ENCODE peak calls at places on chromosomes 4 and X, in four cellular contexts. J, O, F and A are unnamed samples.

GRCh38 chr4:109499513-109499912 is 60.5 kb upstream of the MCUB start:
- DNase-seq in J (no peak), O (no peak), F (no peak), A (no peak)

GRCh38 chr4:15736514-15737050 is 33.7 kb downstream of the BST1 start:
- DNase-seq in J (no peak), O (no peak), F (no peak), A (no peak)

GRCh38 chr4:128424524-128425195 is 137.0 kb upstream of the PGRMC2 start:
- DNase-seq in J (no peak), O (no peak), F (no peak), A (no peak)

GRCh38 chrX:151753313-151754041 is 18.9 kb downstream of the CNGA2 start:
- DNase-seq in J (peak; percentile 67), O (peak; percentile 13), F (no peak), A (peak; percentile 64)

GRCh38 chr4:24160358-24160757 is 270.5 kb upstream of the PPARGC1A start:
- DNase-seq in J (no peak), O (no peak), F (no peak), A (no peak)

GRCh38 chrX:63747331-63747730 is 37.7 kb downstream of the ARHGEF9 start:
- DNase-seq in J (no peak), O (no peak), F (no peak), A (no peak)

GRCh38 chr4:126890383-126890782 is 742.4 kb upstream of the INTU start:
- DNase-seq in J (no peak), O (no peak), F (no peak), A (no peak)

GRCh38 chr4:140309124-140309870 is 64.1 kb upstream of the SCOC start:
- DNase-seq in J (no peak), O (no peak), F (no peak), A (no peak)

GRCh38 chr4:138875886-138876608 is 139.5 kb upstream of the NOCT start:
- DNase-seq in J (no peak), O (no peak), F (no peak), A (no peak)

GRCh38 chrX:9586992-9587392 is 122.1 kb downstream of the TBL1X start:
- DNase-seq in J (peak; percentile 8), O (no peak), F (no peak), A (peak; percentile 56)

GRCh38 chrX:153700376-153700945 is 12.7 kb downstream of the SLC6A8 start:
- DNase-seq in J (no peak), O (no peak), F (no peak), A (no peak)

GRCh38 chr4:48683784-48684666 is 96.1 kb downstream of the FRYL start:
- DNase-seq in J (peak; percentile 86), O (no peak), F (no peak), A (no peak)

GRCh38 chr4:88158360-88159136 is at the start of gene ABCG2:
- DNase-seq in J (peak; percentile 68), O (peak; percentile 16), F (no peak), A (peak; percentile 65)

GRCh38 chr4:52931238-52931637 is 69.1 kb downstream of the RASL11B start:
- DNase-seq in J (no peak), O (no peak), F (no peak), A (no peak)

GRCh38 chr4:119286377-119287002 is 35.4 kb downstream of the FABP2 start:
- DNase-seq in J (no peak), O (peak; percentile 32), F (no peak), A (peak; percentile 32)

GRCh38 chrX:55135171-55135570 is 46.4 kb downstream of the PAGE2 start:
- DNase-seq in J (peak; percentile 26), O (peak; percentile 39), F (no peak), A (peak; percentile 41)

GRCh38 chr4:186781032-186781917 is 57.6 kb upstream of the FAT1 start:
- DNase-seq in J (no peak), O (peak; percentile 93), F (no peak), A (no peak)

GRCh38 chrX:1601768-1602085 is 10.3 kb downstream of the AKAP17A start:
- DNase-seq in J (no peak), O (no peak), F (no peak), A (no peak)

GRCh38 chr4:3838437-3839380 is 72.5 kb downstream of the ADRA2C start:
- DNase-seq in J (no peak), O (no peak), F (no peak), A (no peak)

GRCh38 chrX:140507223-140507981 is 2.5 kb upstream of the SOX3 start:
- DNase-seq in J (no peak), O (no peak), F (no peak), A (peak; percentile 20)

GRCh38 chr4:37928896-37929537 is 31.2 kb upstream of the PTTG2 start:
- DNase-seq in J (no peak), O (no peak), F (no peak), A (no peak)

GRCh38 chr4:79044260-79044659 is 105.0 kb upstream of the PAQR3 start:
- DNase-seq in J (no peak), O (no peak), F (no peak), A (no peak)

GRCh38 chr4:28702571-28702970 is 1841.9 kb downstream of the STIM2 start:
- DNase-seq in J (no peak), O (no peak), F (no peak), A (no peak)

GRCh38 chrX:2701600-2701999 is 10.5 kb downstream of the CD99 start:
- DNase-seq in J (no peak), O (no peak), F (peak; percentile 37), A (no peak)

GRCh38 chr4:15341022-15341732 is 86.7 kb upstream of the C1QTNF7 start:
- DNase-seq in J (no peak), O (no peak), F (no peak), A (no peak)

GRCh38 chr4:151530783-151531182 is 121.8 kb downstream of the FHIP1A start:
- DNase-seq in J (peak; percentile 9), O (no peak), F (no peak), A (no peak)

GRCh38 chr4:2284934-2285664 is 23.2 kb upstream of the MXD4 start:
- DNase-seq in J (no peak), O (no peak), F (no peak), A (no peak)

GRCh38 chr4:37517326-37517725 is 168.8 kb downstream of the RELL1 start:
- DNase-seq in J (no peak), O (no peak), F (no peak), A (no peak)

GRCh38 chr4:155245105-155245504 is 36.7 kb downstream of the NPY2R start:
- DNase-seq in J (no peak), O (no peak), F (no peak), A (no peak)

GRCh38 chrX:123860983-123861382 is 1.1 kb downstream of the XIAP start:
- DNase-seq in J (no peak), O (no peak), F (no peak), A (no peak)

GRCh38 chr4:69936566-69936965 is 5.7 kb downstream of the CSN1S1 start:
- DNase-seq in J (no peak), O (no peak), F (no peak), A (no peak)

GRCh38 chr4:8213121-8213520 is 14.0 kb downstream of the SH3TC1 start:
- DNase-seq in J (no peak), O (no peak), F (no peak), A (no peak)
- H4K20me1 ChIP-seq in J (peaks cover 24% of the 10 kb centered on the region), O (no peaks in the 10 kb centered on the region), F (no peaks in the 10 kb centered on the region), A (no peaks in the 10 kb centered on the region)

GRCh38 chrX:19513383-19513782 is 1.9 kb downstream of the MAP3K15 start:
- DNase-seq in J (no peak), O (peak; percentile 53), F (no peak), A (peak; percentile 22)

GRCh38 chrX:19517965-19518364 is 2.7 kb upstream of the MAP3K15 start:
- DNase-seq in J (no peak), O (no peak), F (no peak), A (no peak)

GRCh38 chrX:19514791-19515614 is at the start of gene MAP3K15:
- DNase-seq in J (peak; percentile 29), O (peak; percentile 13), F (no peak), A (peak; percentile 74)

GRCh38 chrX:19512961-19513360 is 2.3 kb downstream of the MAP3K15 start:
- DNase-seq in J (no peak), O (no peak), F (no peak), A (no peak)

DNA sequence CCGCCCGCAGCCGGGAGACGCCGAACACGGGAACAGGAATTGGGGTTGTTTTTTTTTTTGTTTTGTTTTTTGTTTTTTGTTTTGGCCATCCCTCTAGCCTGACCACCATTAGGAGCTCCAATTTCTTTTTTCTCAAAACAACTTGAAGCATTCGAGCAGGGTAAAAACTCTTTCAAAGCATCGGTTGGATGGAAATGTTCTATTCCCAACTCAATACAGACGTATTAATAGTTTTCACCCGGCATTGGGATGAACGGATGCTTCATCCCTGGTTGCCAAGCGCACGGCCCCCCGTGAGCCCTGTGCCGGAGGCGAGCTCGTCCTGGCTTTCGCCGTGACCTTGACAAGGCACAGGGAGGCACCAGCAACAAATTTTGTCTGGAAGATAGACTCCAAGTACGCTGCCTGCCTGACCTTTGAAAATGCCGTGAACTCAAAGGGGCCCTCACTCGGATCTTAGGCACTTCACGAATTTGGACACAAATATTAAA is 352 bp upstream of the MAP3K15 start:
- DNase-seq in J (no peak), O (no peak), F (no peak), A (peak; percentile 27)
- H3K4me3 ChIP-seq in J (no peak overlapping the region), O (peak overlapping the region; percentile 62), F (peak overlapping the region; percentile 27), A (peak overlapping the region; percentile 17)

GRCh38 chr4:101163936-101164335 is 183.4 kb downstream of the PPP3CA start:
- DNase-seq in J (no peak), O (no peak), F (no peak), A (no peak)
- TF ChIP-seq NFIC in J (no peak), O (no peak), F (no peak), A (no peak)

GRCh38 chr4:6271206-6271605 is 1.6 kb downstream of the WFS1 start:
- DNase-seq in J (no peak), O (no peak), F (no peak), A (no peak)

GRCh38 chr4:6271701-6272465 is 2.2 kb downstream of the WFS1 start:
- DNase-seq in J (no peak), O (no peak), F (no peak), A (no peak)

GRCh38 chr4:6275351-6275750 is 5.7 kb downstream of the WFS1 start:
- DNase-seq in J (no peak), O (no peak), F (no peak), A (no peak)

GRCh38 chr4:6273661-6273990 is 4.0 kb downstream of the WFS1 start:
- DNase-seq in J (no peak), O (peak; percentile 53), F (no peak), A (no peak)

GRCh38 chr4:6272863-6273660 is 3.4 kb downstream of the WFS1 start:
- DNase-seq in J (no peak), O (peak; percentile 70), F (no peak), A (peak; percentile 69)
- H4K20me1 ChIP-seq in J (peaks cover 11% of the 10 kb centered on the region), O (no peaks in the 10 kb centered on the region), F (no peaks in the 10 kb centered on the region), A (peaks cover 13% of the 10 kb centered on the region)

GRCh38 chrX:134023851-134024281 is 38.5 kb upstream of the GPC3 start:
- DNase-seq in J (no peak), O (peak; percentile 92), F (no peak), A (no peak)

GRCh38 chrX:134024686-134025377 is 39.4 kb upstream of the GPC3 start:
- DNase-seq in J (no peak), O (no peak), F (no peak), A (no peak)

GRCh38 chrX:134025986-134026731 is 40.8 kb upstream of the GPC3 start:
- DNase-seq in J (no peak), O (peak; percentile 55), F (no peak), A (no peak)

GRCh38 chrX:134020910-134021309 is 35.5 kb upstream of the GPC3 start:
- DNase-seq in J (no peak), O (peak; percentile 78), F (no peak), A (peak; percentile 8)

GRCh38 chrX:134026732-134027311 is 41.4 kb upstream of the GPC3 start:
- DNase-seq in J (peak; percentile 14), O (peak; percentile 84), F (no peak), A (peak; percentile 31)
- H3K4me3 ChIP-seq in J (no peak overlapping the region), O (peak overlapping the region; percentile 57), F (no peak overlapping the region), A (no peak overlapping the region)

GRCh38 chr4:1166509-1167243 is 5.7 kb downstream of the SPON2 start:
- DNase-seq in J (no peak), O (no peak), F (no peak), A (no peak)
- TF ChIP-seq NFIC in J (no peak), O (no peak), F (no peak), A (no peak)